ENCODE peak calls at places on chromosomes 7 and 10, in five cellular contexts. D is SW 1271, M is tibial artery, X is nucleus accumbens, L is GM06990. W is an unnamed sample.
A peak's percentile ranks its signal among the peaks of the same experiment; 100 is the strongest.

GRCh38 chr10:101032637-101033201 is 1.7 kb downstream of the SFXN3 start:
- DNase-seq in D (peak; percentile 67), M (peak; percentile 80), L (no peak), X (peak; percentile 71), W (peak; percentile 16)

GRCh38 chr7:117587931-117588330 is 108.1 kb downstream of the CFTR start:
- DNase-seq in L (no peak), M (no peak), D (no peak), X (no peak), W (no peak)

GRCh38 chr10:411597-411996 is 276.3 kb downstream of the ZMYND11 start:
- DNase-seq in D (no peak), M (no peak), X (no peak), L (no peak), W (no peak)

GRCh38 chr7:99898836-99899235 is 20.5 kb downstream of the TRIM4 start:
- DNase-seq in M (no peak), X (no peak), L (no peak), D (no peak), W (no peak)

GRCh38 chr10:7788640-7789335 is 811 bp downstream of the ATP5F1C start:
- DNase-seq in X (no peak), L (no peak), D (no peak), M (no peak), W (peak; percentile 4)

GRCh38 chr10:119750391-119751230 is 24.8 kb downstream of the INPP5F start:
- DNase-seq in M (peak; percentile 77), D (peak; percentile 65), X (peak; percentile 68), L (peak; percentile 52), W (peak; percentile 38)

GRCh38 chr7:91242097-91242846 is 22.0 kb upstream of the FZD1 start:
- DNase-seq in D (no peak), X (no peak), M (no peak), L (no peak), W (no peak)

GRCh38 chr7:50834679-50835078 is 52.0 kb upstream of the GRB10 start:
- DNase-seq in L (no peak), X (no peak), D (no peak), M (no peak), W (no peak)

GRCh38 chr10:62632071-62632809 is 172.3 kb upstream of the ADO start:
- DNase-seq in L (peak; percentile 79), D (no peak), M (peak; percentile 38), X (no peak), W (no peak)

GRCh38 chr7:391961-392524 is 102.1 kb downstream of the FOXL3 start:
- DNase-seq in X (no peak), L (no peak), M (peak; percentile 13), D (no peak), W (no peak)

GRCh38 chr7:110144599-110144998 is 946.3 kb upstream of the LRRN3 start:
- DNase-seq in L (no peak), M (no peak), D (no peak), X (no peak), W (no peak)

GRCh38 chr7:104963991-104964385 is 50.0 kb upstream of the KMT2E start:
- DNase-seq in M (no peak), D (no peak), L (no peak), X (no peak), W (no peak)

GRCh38 chr10:8273749-8274148 is 219.3 kb downstream of the GATA3 start:
- DNase-seq in L (no peak), X (no peak), M (no peak), D (no peak), W (no peak)

GRCh38 chr7:381211-382117 is 91.5 kb downstream of the FOXL3 start:
- DNase-seq in M (peak; percentile 8), D (no peak), L (no peak), X (no peak), W (no peak)

GRCh38 chr10:125783957-125784356 is 8.3 kb upstream of the MMP21 start:
- DNase-seq in L (no peak), X (no peak), M (no peak), D (no peak), W (no peak)

GRCh38 chr10:80090120-80090519 is 11.7 kb downstream of the TMEM254 start:
- DNase-seq in M (no peak), X (no peak), D (no peak), L (no peak), W (peak; percentile 43)

GRCh38 chr10:15521507-15521906 is 150.4 kb upstream of the FAM171A1 start:
- DNase-seq in D (no peak), X (no peak), L (no peak), M (no peak), W (no peak)

GRCh38 chr10:120431356-120431755 is 25.7 kb upstream of the PLPP4 start:
- DNase-seq in D (no peak), M (no peak), L (no peak), X (no peak), W (peak; percentile 8)

GRCh38 chr10:109912335-109913282 is 10.7 kb downstream of the XPNPEP1 start:
- DNase-seq in L (peak; percentile 43), D (no peak), M (no peak), X (no peak), W (no peak)

GRCh38 chr10:90884414-90884813 is 12.6 kb downstream of the RPP30 start:
- DNase-seq in D (no peak), M (no peak), X (no peak), L (no peak), W (no peak)

GRCh38 chr10:69958232-69958902 is 94.3 kb upstream of the MACROH2A2 start:
- DNase-seq in X (no peak), M (no peak), L (no peak), D (peak; percentile 21), W (peak; percentile 5)

GRCh38 chr10:30431435-30431911 is 2.5 kb upstream of the MAP3K8 start:
- DNase-seq in X (no peak), D (no peak), L (no peak), M (peak; percentile 44), W (no peak)

GRCh38 chr7:756928-757560 is 30.0 kb upstream of the PRKAR1B start:
- DNase-seq in L (no peak), D (no peak), M (no peak), X (no peak), W (no peak)

GRCh38 chr7:66518151-66518691 is 110.5 kb upstream of the KCTD7 start:
- DNase-seq in D (no peak), L (no peak), X (no peak), M (no peak), W (no peak)

GRCh38 chr7:4154882-4155281 is 527.2 kb upstream of the FOXK1 start:
- DNase-seq in M (no peak), D (no peak), X (no peak), L (no peak), W (no peak)

GRCh38 chr7:107579881-107580715 is at the start of gene BCAP29:
- DNase-seq in X (peak; percentile 59), M (peak; percentile 54), D (peak; percentile 76), L (peak; percentile 89), W (peak; percentile 64)

GRCh38 chr10:114306116-114306973 is 67.3 kb downstream of the VWA2 start:
- DNase-seq in L (no peak), M (no peak), X (no peak), D (peak; percentile 71), W (no peak)

GRCh38 chr7:133504825-133505224 is 251.9 kb downstream of the EXOC4 start:
- DNase-seq in X (no peak), M (no peak), D (no peak), L (no peak), W (no peak)

GRCh38 chr10:71780722-71781121 is 7.4 kb upstream of the VSIR start:
- DNase-seq in L (no peak), X (no peak), M (no peak), D (no peak), W (no peak)

GRCh38 chr10:47409171-47409865 is 25.2 kb upstream of the ZNF488 start:
- DNase-seq in M (no peak), L (no peak), D (no peak), X (no peak), W (no peak)

GRCh38 chr7:7736671-7737070 is 18.3 kb upstream of the RPA3 start:
- DNase-seq in L (no peak), M (no peak), D (no peak), X (no peak), W (no peak)

GRCh38 chr10:45452743-45453452 is 78.9 kb downstream of the ALOX5 start:
- DNase-seq in M (no peak), X (no peak), L (no peak), D (no peak), W (no peak)

GRCh38 chr7:140475747-140476333 is 3.5 kb downstream of the MKRN1 start:
- DNase-seq in D (peak; percentile 42), X (no peak), L (no peak), M (no peak), W (peak; percentile 48)

GRCh38 chr10:110269641-110270318 is 34.9 kb downstream of the SMNDC1 start:
- DNase-seq in X (no peak), D (no peak), M (no peak), L (no peak), W (no peak)

GRCh38 chr7:27194641-27195379 is 5.1 kb downstream of the HOXA13 start:
- DNase-seq in M (no peak), D (no peak), L (no peak), X (no peak), W (no peak)